ENCODE peak calls at places on chromosomes 4 and X, in four cellular contexts. K, Z, W and S are unnamed samples.

GRCh38 chr4:102663073-102663472 is 97.7 kb downstream of the MANBA start:
- DNase-seq in K (peak; percentile 80), Z (no peak), W (no peak), S (no peak)

GRCh38 chrX:16855363-16856075 is 14.6 kb downstream of the RBBP7 start:
- DNase-seq in Z (no peak), W (no peak), K (no peak), S (no peak)

GRCh38 chr4:127134490-127134889 is 498.3 kb upstream of the INTU start:
- DNase-seq in K (no peak), Z (no peak), W (no peak), S (no peak)

GRCh38 chrX:39645059-39645895 is 452.5 kb downstream of the BCOR start:
- DNase-seq in K (peak; percentile 59), Z (peak; percentile 61), W (no peak), S (no peak)

GRCh38 chr4:98491862-98492554 is 166.4 kb downstream of the TSPAN5 start:
- DNase-seq in W (no peak), Z (no peak), K (no peak), S (no peak)

GRCh38 chr4:5753766-5754528 is 42.9 kb downstream of the EVC start:
- DNase-seq in K (peak; percentile 97), W (no peak), Z (peak; percentile 95), S (no peak)

GRCh38 chr4:174672276-174672675 is 150.0 kb upstream of the HPGD start:
- DNase-seq in Z (no peak), W (no peak), K (no peak), S (no peak)

GRCh38 chr4:85681194-85681803 is 206.3 kb downstream of the ARHGAP24 start:
- DNase-seq in K (peak; percentile 49), W (no peak), Z (no peak), S (no peak)

GRCh38 chr4:67713531-67714247 is 12.7 kb upstream of the UBA6 start:
- DNase-seq in Z (peak; percentile 59), K (peak; percentile 79), W (no peak), S (peak; percentile 52)

GRCh38 chrX:53065066-53065465 is 16.5 kb downstream of the GPR173 start:
- DNase-seq in W (no peak), Z (no peak), K (no peak), S (no peak)

GRCh38 chr4:129362685-129363274 is 266.8 kb downstream of the C4orf33 start:
- DNase-seq in Z (peak; percentile 75), W (peak; percentile 51), K (peak; percentile 60), S (no peak)

GRCh38 chrX:16445166-16445752 is 204.7 kb upstream of the S100G start:
- DNase-seq in Z (peak; percentile 17), W (peak; percentile 41), K (peak; percentile 47), S (no peak)

GRCh38 chr4:2940267-2941137 is 22.7 kb downstream of the NOP14 start:
- DNase-seq in W (no peak), K (no peak), Z (no peak), S (no peak)

GRCh38 chr4:174561556-174561955 is 39.3 kb upstream of the HPGD start:
- DNase-seq in Z (no peak), W (no peak), K (no peak), S (no peak)

GRCh38 chr4:154503598-154503997 is 12.0 kb upstream of the DCHS2 start:
- DNase-seq in W (peak; percentile 17), K (peak; percentile 5), Z (peak; percentile 18), S (no peak)

GRCh38 chr4:3869661-3870566 is 103.7 kb downstream of the ADRA2C start:
- DNase-seq in Z (no peak), K (no peak), W (no peak), S (no peak)

GRCh38 chr4:36687681-36688080 is 406.3 kb downstream of the DTHD1 start:
- DNase-seq in W (no peak), Z (no peak), K (no peak), S (no peak)

GRCh38 chr4:188839704-188840103 is 700.5 kb downstream of the TRIML1 start:
- DNase-seq in W (no peak), Z (no peak), K (peak; percentile 50), S (no peak)

GRCh38 chr4:76801621-76802545 is 96.1 kb downstream of the SOWAHB start:
- DNase-seq in K (no peak), W (no peak), Z (no peak), S (no peak)

GRCh38 chr4:120163895-120164294 is 97.2 kb upstream of the MAD2L1 start:
- DNase-seq in K (no peak), W (no peak), Z (no peak), S (no peak)

GRCh38 chrX:132086717-132087116 is 41.1 kb downstream of the FRMD7 start:
- DNase-seq in Z (peak; percentile 47), K (no peak), W (no peak), S (no peak)

GRCh38 chrX:31038585-31039326 is 33.1 kb downstream of the FTHL17 start:
- DNase-seq in K (peak; percentile 31), Z (peak; percentile 24), W (peak; percentile 40), S (no peak)

GRCh38 chrX:31039327-31039711 is 32.5 kb downstream of the FTHL17 start:
- DNase-seq in W (no peak), K (no peak), Z (no peak), S (no peak)

DNA sequence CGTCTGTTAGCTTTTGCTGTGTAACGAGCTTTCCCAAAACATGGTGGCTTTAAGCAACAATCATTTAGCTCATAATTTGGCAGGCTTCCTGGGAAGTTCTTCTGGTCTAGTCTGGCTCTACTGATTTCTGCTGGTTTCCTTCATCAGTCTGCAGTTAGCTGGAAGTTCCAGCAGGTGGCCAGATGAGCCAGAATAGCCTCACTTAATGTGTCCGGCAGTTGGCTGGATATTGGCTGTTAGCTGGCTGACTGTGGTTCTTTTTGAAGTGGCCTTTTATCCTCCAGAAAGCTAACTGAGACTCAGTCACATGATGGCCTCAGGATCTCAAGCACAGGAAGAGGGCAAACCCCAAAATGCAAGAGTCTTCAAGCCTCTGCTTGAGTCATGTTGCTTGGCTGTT is 34.9 kb downstream of the FTHL17 start:
- DNase-seq in W (peak; percentile 34), Z (peak; percentile 31), K (peak; percentile 42), S (no peak)
- H2AFZ ChIP-seq in W (no peak overlapping the region), Z (no peak overlapping the region), K (no peak overlapping the region), S (no peak overlapping the region)

DNA sequence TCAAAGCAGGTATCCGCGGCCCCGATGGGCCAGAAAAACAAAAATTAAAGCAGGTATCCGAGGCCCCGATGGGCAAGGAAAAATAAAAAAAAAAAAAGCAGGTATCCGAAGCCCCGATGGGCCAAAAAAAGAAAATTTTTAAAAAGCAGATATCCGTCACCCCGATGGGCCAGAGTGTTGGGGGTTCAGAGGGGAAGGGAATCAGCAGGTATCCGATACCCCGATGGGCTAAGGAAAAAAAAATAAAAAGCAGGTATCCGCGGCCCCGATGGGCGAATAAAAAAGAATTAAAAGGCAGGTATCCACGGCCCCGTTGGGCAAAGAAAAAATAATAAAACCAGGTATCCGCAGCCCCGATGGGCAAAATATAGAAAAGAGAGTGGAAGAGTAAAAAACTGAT is 289.0 kb downstream of the CHIC1 start:
- DNase-seq in K (no peak), Z (no peak), W (no peak), S (no peak)
- TF ChIP-seq CTCF in K (no peak), Z (no peak), W (no peak), S (no peak)

DNA sequence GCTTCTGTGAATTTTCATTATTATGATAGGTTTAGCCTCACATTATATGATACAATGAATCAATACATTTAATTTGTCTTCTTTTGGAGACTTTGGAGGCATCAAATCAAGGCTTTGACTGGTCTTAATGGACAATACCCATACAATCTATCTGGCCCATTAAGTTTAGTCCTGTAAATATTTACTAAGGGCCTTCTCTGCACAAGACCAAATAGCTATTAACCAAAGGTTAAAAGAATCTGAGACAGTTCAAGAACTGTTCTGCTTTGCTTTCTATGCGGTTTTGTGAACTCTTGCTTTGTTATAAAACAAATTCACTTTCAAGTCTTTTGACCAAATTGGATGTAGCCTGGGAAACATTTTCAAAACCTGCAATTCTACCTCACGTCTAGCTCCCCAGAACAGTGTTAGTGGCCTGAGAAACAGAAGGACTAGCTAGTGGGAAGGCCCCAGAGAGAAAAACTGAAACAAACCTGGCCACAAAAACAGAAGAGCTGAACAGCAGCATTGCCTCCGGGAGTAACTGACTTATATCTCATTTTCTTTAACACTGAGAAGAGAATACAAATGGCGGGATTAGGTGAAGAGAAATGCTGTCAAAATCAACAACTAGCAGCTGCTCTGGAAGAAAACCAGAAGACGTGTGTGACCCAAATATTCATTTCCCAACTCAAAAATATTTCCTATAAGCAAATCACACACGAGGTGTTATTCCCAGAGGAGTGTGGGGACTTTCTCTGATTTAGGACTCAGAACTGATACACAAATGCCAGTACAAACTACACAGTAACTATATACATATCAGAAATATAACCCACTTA is 548 bp downstream of the TLR1 start:
- DNase-seq in Z (no peak), K (no peak), W (no peak), S (no peak)
- H2AFZ ChIP-seq in Z (peak overlapping the region; percentile 79), K (no peak overlapping the region), W (peak overlapping the region; percentile 7), S (peak overlapping the region; percentile 64)

GRCh38 chrX:136166221-136166855 is 19.0 kb downstream of the FHL1 start:
- DNase-seq in Z (no peak), K (peak; percentile 55), W (no peak), S (no peak)
- TF ChIP-seq CTCF in Z (peak; percentile 14), K (peak; percentile 57), W (peak; percentile 46), S (peak; percentile 22)

GRCh38 chr4:187663076-187663475 is 332.5 kb upstream of the ZFP42 start:
- DNase-seq in K (peak; percentile 64), Z (no peak), W (no peak), S (no peak)

GRCh38 chr4:187668683-187669082 is 326.9 kb upstream of the ZFP42 start:
- DNase-seq in K (peak; percentile 83), W (no peak), Z (no peak), S (no peak)

GRCh38 chr4:187667095-187667494 is 328.5 kb upstream of the ZFP42 start:
- DNase-seq in K (no peak), W (no peak), Z (no peak), S (no peak)

GRCh38 chr4:187664011-187664410 is 331.6 kb upstream of the ZFP42 start:
- DNase-seq in K (no peak), W (no peak), Z (no peak), S (no peak)

DNA sequence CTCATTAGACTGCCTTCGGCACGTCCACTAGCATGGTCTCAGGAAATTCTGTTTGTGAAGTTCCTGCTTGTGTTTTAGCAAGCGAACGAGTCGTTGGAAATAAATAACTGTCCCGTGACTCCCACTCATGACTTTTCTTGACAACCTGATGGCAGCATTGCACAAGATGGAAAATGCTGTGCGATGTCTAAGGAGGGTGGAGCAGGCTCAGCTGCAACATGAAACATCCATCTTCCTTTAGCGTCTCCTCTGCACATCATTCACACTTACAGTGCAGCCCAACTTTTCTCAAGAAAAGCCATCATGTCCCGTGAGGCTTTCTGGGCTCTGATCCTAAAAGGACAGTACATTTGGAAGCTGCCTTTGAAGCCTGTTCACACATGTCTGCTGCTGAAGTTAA is 328.9 kb upstream of the ZFP42 start:
- DNase-seq in K (peak; percentile 38), Z (no peak), W (no peak), S (no peak)
- H2AFZ ChIP-seq in K (peak overlapping the region; percentile 60), Z (no peak overlapping the region), W (no peak overlapping the region), S (no peak overlapping the region)

GRCh38 chrX:5916945-5917344 is 311.7 kb downstream of the NLGN4X start:
- DNase-seq in K (no peak), W (no peak), Z (no peak), S (no peak)
- TF ChIP-seq CTCF in K (no peak), W (peak; percentile 13), Z (no peak), S (no peak)